ENCODE peak calls at places on chromosome 4, in four cellular contexts. P is Kasumi-1, U is NCI-H82, F is cardiac septum. C is an unnamed sample.

GRCh38 chr4:45442466-45442865 is 681.4 kb downstream of the GABRG1 start:
- DNase-seq in P (peak), U (peak), F (no peak), C (no peak)

GRCh38 chr4:35105486-35105885 is 1138.8 kb downstream of the ARAP2 start:
- DNase-seq in P (no peak), U (no peak), F (no peak), C (no peak)

GRCh38 chr4:53553486-53554210 is 37.6 kb downstream of the LNX1 start:
- DNase-seq in P (no peak), U (no peak), F (no peak), C (no peak)

GRCh38 chr4:8177956-8178355 is 19.3 kb upstream of the ABLIM2 start:
- DNase-seq in P (no peak), U (no peak), F (no peak), C (no peak)

GRCh38 chr4:77787969-77788368 is 31.2 kb downstream of the CNOT6L start:
- DNase-seq in P (no peak), U (no peak), F (no peak), C (no peak)

GRCh38 chr4:87783781-87784180 is 15.6 kb upstream of the IBSP start:
- DNase-seq in P (no peak), U (no peak), F (no peak), C (no peak)

GRCh38 chr4:186068581-186069402 is at the start of gene TLR3:
- DNase-seq in P (peak), U (no peak), F (no peak), C (no peak)

GRCh38 chr4:147755567-147756295 is 23.8 kb downstream of the ARHGAP10 start:
- DNase-seq in P (no peak), U (no peak), F (no peak), C (no peak)

GRCh38 chr4:104575293-104575692 is 80.6 kb upstream of the CXXC4 start:
- DNase-seq in P (no peak), U (no peak), F (no peak), C (no peak)